ENCODE peak calls at places on chromosomes 4 and X, in four cellular contexts. C is right atrium auricular region, D is WERI-Rb-1, T is osteoblast. A is an unnamed sample.

GRCh38 chr4:138310498-138310897 is 68.3 kb upstream of the SLC7A11 start:
- DNase-seq in T (no peak), D (no peak), C (no peak), A (peak)

GRCh38 chrX:29903365-29903764 is 312.0 kb upstream of the MAGEB2 start:
- DNase-seq in T (no peak), C (no peak), D (no peak), A (no peak)

GRCh38 chr4:98958065-98958464 is 29.1 kb upstream of the EIF4E start:
- DNase-seq in C (no peak), D (no peak), T (no peak), A (no peak)

GRCh38 chrX:100979881-100980607 is 10.5 kb downstream of the ARL13A start:
- DNase-seq in D (no peak), T (no peak), C (no peak), A (no peak)

GRCh38 chrX:24375732-24376131 is 15.3 kb downstream of the SUPT20HL1 start:
- DNase-seq in T (no peak), D (no peak), C (no peak), A (no peak)

GRCh38 chr4:37795796-37796195 is 30.7 kb upstream of the PGM2 start:
- DNase-seq in D (no peak), C (no peak), T (no peak), A (no peak)

GRCh38 chr4:13921805-13922204 is 294.3 kb upstream of the BOD1L1 start:
- DNase-seq in D (no peak), T (no peak), C (no peak), A (peak)

GRCh38 chr4:15575951-15576350 is 79.2 kb downstream of the FBXL5 start:
- DNase-seq in D (no peak), T (no peak), C (no peak), A (peak)

GRCh38 chr4:96952610-96953009 is 1112.7 kb downstream of the PDHA2 start:
- DNase-seq in D (no peak), T (no peak), C (no peak), A (no peak)

GRCh38 chrX:50475208-50475607 is 4.6 kb upstream of the DGKK start:
- DNase-seq in D (no peak), C (no peak), T (no peak), A (no peak)

GRCh38 chr4:15337258-15337657 is 90.6 kb upstream of the C1QTNF7 start:
- DNase-seq in D (no peak), T (no peak), C (no peak), A (no peak)

GRCh38 chr4:133997440-133997839 is 204.1 kb downstream of the PABPC4L start:
- DNase-seq in C (no peak), D (no peak), T (no peak), A (peak)

GRCh38 chrX:95762716-95763115 is 921.9 kb upstream of the DIAPH2 start:
- DNase-seq in D (no peak), C (no peak), T (no peak), A (no peak)

GRCh38 chr4:155042014-155042413 is 166.4 kb upstream of the NPY2R start:
- DNase-seq in D (no peak), C (no peak), T (no peak), A (no peak)

GRCh38 chr4:165177725-165178666 is 29.4 kb upstream of the KLHL2 start:
- DNase-seq in D (no peak), C (no peak), T (peak), A (no peak)

GRCh38 chr4:53183754-53184153 is 182.1 kb downstream of the SCFD2 start:
- DNase-seq in C (no peak), T (no peak), D (no peak), A (no peak)

GRCh38 chrX:45191820-45192409 is 8.8 kb downstream of the DIPK2B start:
- DNase-seq in T (no peak), D (no peak), C (no peak), A (peak)

GRCh38 chrX:9467751-9468150 is 2.9 kb downstream of the TBL1X start:
- DNase-seq in C (no peak), T (no peak), D (no peak), A (no peak)
- H3K4me3 ChIP-seq in C (no peak), T (no peak), D (no peak), A (peak)

GRCh38 chr4:185534850-185535761 is at the start of gene PDLIM3:
- DNase-seq in C (peak), D (peak), T (peak), A (peak)

GRCh38 chr4:185535818-185536729 is 767 bp upstream of the PDLIM3 start:
- DNase-seq in T (peak), C (peak), D (no peak), A (no peak)

GRCh38 chr4:185532327-185532726 is 3.0 kb downstream of the PDLIM3 start:
- DNase-seq in T (peak), D (no peak), C (peak), A (no peak)

GRCh38 chr4:185532795-185533324 is 2.4 kb downstream of the PDLIM3 start:
- DNase-seq in T (no peak), C (no peak), D (no peak), A (no peak)

GRCh38 chr4:185534534-185534849 is 815 bp downstream of the PDLIM3 start:
- DNase-seq in C (no peak), D (no peak), T (no peak), A (peak)
- H3K4me3 ChIP-seq in C (peak), D (peak), T (peak), A (peak)

DNA sequence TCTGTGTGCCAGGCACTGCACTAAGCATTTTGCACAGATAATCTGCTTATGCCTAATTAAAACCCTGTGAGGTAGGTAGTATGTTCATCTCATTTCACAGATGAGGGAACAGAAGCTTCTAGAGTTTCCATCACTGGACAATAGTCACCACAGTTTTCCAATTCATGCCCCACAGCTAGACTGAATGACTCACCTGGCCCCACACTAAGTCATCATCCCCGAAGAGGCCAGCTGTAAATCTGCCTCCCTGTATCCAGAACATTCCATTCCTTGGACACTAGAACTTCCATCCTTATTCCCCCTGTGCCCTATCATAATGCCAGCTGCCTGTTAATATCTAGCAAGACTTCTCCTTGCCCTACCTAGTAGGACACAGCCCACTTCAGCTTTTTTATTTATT is 40.9 kb upstream of the NYX start:
- DNase-seq in D (no peak), C (no peak), T (no peak), A (peak)
- H3K4me3 ChIP-seq in D (no peak), C (no peak), T (no peak), A (no peak)

DNA sequence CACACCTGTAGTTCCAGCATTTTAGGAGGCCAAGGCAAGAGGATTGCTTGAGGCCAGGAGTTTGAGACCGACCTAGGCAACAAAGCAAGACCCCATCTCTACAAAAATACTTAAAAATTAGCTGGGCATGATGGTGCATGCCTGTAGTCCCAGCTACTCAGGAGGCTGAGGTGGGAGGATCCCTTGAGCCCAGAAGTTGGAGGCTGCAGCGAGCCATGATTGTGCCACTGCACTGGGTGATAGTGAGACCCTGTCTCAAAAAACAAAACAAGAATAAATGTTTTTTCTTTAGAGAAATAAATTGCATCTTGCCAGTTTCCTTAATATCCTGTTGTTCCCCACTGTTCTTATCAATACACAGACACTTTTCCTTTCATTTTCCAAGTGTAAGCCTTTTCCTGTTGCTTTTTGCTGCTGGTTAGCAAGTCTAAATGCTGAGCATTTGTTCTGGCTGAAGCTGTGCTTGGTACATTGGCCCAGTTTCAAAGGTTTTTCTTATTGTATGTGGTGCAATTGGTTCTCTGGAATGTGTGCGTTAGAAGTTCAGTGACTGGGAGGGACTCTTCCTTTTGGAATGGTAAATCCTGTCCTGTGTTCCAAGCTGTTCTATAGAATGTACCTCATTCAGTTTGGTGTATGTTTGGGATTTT is 98.2 kb downstream of the AFF1 start:
- DNase-seq in C (no peak), T (peak), D (no peak), A (peak)
- H3K4me3 ChIP-seq in C (no peak), T (no peak), D (no peak), A (no peak)

DNA sequence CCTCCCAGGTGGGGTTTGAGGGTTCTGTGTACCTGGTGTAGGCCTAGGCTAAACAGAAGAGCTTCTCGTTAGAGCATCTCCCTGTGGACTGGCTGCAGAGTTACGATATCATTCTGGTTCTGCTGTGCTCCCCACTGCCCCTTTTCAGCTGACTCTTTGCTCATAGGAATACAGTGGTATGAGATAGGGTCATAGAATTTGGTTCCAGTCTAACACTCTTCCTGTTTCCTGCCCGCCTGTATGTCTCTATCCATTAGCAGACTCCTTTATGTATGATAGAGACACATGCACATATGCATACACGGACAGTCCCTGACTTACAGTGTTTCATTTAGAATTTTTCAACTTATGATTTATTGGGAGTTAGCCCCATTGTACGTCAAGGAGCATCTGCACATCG is 15.3 kb downstream of the RNF4 start:
- DNase-seq in C (no peak), T (no peak), D (no peak), A (no peak)
- H3K4me3 ChIP-seq in C (no peak), T (no peak), D (no peak), A (no peak)

GRCh38 chrX:121349263-121349662 is 301.9 kb downstream of the GLUD2 start:
- DNase-seq in D (no peak), C (no peak), T (no peak), A (no peak)
- H3K4me3 ChIP-seq in D (no peak), C (no peak), T (no peak), A (no peak)